ENCODE peak calls at places on chromosome 17, in four cellular contexts. One of them, this sample, is unnamed.

GRCh38 chr17:62687997-62688396 is 60.5 kb downstream of the MRC2 start:
- DNase-seq in esophagus squamous epithelium: no peak
- DNase-seq in AG04450: no peak
- DNase-seq in body of pancreas: no peak
- DNase-seq in this sample: no peak

GRCh38 chr17:74373838-74374606 is 6.7 kb downstream of the GPR142 start:
- DNase-seq in body of pancreas: peak; percentile 59
- DNase-seq in AG04450: no peak
- DNase-seq in esophagus squamous epithelium: no peak
- DNase-seq in this sample: no peak

GRCh38 chr17:16345565-16345964 is 7.7 kb downstream of the CENPV start:
- DNase-seq in esophagus squamous epithelium: no peak
- DNase-seq in body of pancreas: no peak
- DNase-seq in AG04450: no peak
- DNase-seq in this sample: no peak

GRCh38 chr17:30433514-30433913 is 43.7 kb upstream of the GOSR1 start:
- DNase-seq in esophagus squamous epithelium: no peak
- DNase-seq in AG04450: peak; percentile 77
- DNase-seq in body of pancreas: peak; percentile 40
- DNase-seq in this sample: peak; percentile 64

GRCh38 chr17:15782809-15783208 is 50.7 kb downstream of the TBC1D26 start:
- DNase-seq in AG04450: no peak
- DNase-seq in body of pancreas: peak; percentile 53
- DNase-seq in esophagus squamous epithelium: no peak
- DNase-seq in this sample: no peak

GRCh38 chr17:16919663-16920627 is 52.0 kb downstream of the TNFRSF13B start:
- DNase-seq in esophagus squamous epithelium: no peak
- DNase-seq in AG04450: no peak
- DNase-seq in body of pancreas: no peak
- DNase-seq in this sample: no peak

GRCh38 chr17:2547176-2547575 is 35.5 kb upstream of the METTL16 start:
- DNase-seq in body of pancreas: no peak
- DNase-seq in AG04450: no peak
- DNase-seq in esophagus squamous epithelium: no peak
- DNase-seq in this sample: peak; percentile 72

GRCh38 chr17:73292031-73292531 is 19.7 kb downstream of the CDC42EP4 start:
- DNase-seq in body of pancreas: peak; percentile 62
- DNase-seq in esophagus squamous epithelium: no peak
- DNase-seq in AG04450: no peak
- DNase-seq in this sample: no peak

GRCh38 chr17:77444653-77445029 is 303.9 kb downstream of the SEC14L1 start:
- DNase-seq in body of pancreas: no peak
- DNase-seq in AG04450: no peak
- DNase-seq in esophagus squamous epithelium: no peak
- DNase-seq in this sample: no peak

GRCh38 chr17:4934173-4934979 is 2.3 kb downstream of the GP1BA start:
- DNase-seq in esophagus squamous epithelium: no peak
- DNase-seq in AG04450: no peak
- DNase-seq in body of pancreas: peak; percentile 35
- DNase-seq in this sample: no peak

GRCh38 chr17:68759343-68760140 is 158.4 kb upstream of the FAM20A start:
- DNase-seq in esophagus squamous epithelium: no peak
- DNase-seq in AG04450: peak; percentile 86
- DNase-seq in body of pancreas: peak; percentile 90
- DNase-seq in this sample: peak; percentile 89

GRCh38 chr17:76844846-76845245 is 23.4 kb upstream of the MGAT5B start:
- DNase-seq in body of pancreas: no peak
- DNase-seq in AG04450: no peak
- DNase-seq in esophagus squamous epithelium: no peak
- DNase-seq in this sample: no peak

GRCh38 chr17:41527076-41528023 is 758 bp downstream of the KRT19 start:
- DNase-seq in body of pancreas: peak; percentile 43
- DNase-seq in AG04450: no peak
- DNase-seq in esophagus squamous epithelium: no peak
- DNase-seq in this sample: no peak

GRCh38 chr17:4480929-4481898 is 17.5 kb upstream of the SPNS2 start:
- DNase-seq in body of pancreas: no peak
- DNase-seq in AG04450: no peak
- DNase-seq in esophagus squamous epithelium: no peak
- DNase-seq in this sample: no peak

GRCh38 chr17:8835106-8835505 is 32.4 kb downstream of the PIK3R6 start:
- DNase-seq in body of pancreas: no peak
- DNase-seq in esophagus squamous epithelium: no peak
- DNase-seq in AG04450: no peak
- DNase-seq in this sample: no peak

GRCh38 chr17:13490906-13491502 is 110.7 kb downstream of the HS3ST3A1 start:
- DNase-seq in AG04450: no peak
- DNase-seq in body of pancreas: no peak
- DNase-seq in esophagus squamous epithelium: no peak
- DNase-seq in this sample: no peak

GRCh38 chr17:81208651-81209050 is 14.1 kb downstream of the CEP131 start:
- DNase-seq in esophagus squamous epithelium: no peak
- DNase-seq in body of pancreas: no peak
- DNase-seq in AG04450: no peak
- DNase-seq in this sample: no peak

GRCh38 chr17:3535253-3535995 is 22.2 kb downstream of the TRPV3 start:
- DNase-seq in body of pancreas: peak; percentile 49
- DNase-seq in esophagus squamous epithelium: no peak
- DNase-seq in AG04450: no peak
- DNase-seq in this sample: no peak

GRCh38 chr17:15502315-15503112 is 35.1 kb upstream of the CDRT4 start:
- DNase-seq in esophagus squamous epithelium: peak; percentile 20
- DNase-seq in AG04450: peak; percentile 83
- DNase-seq in body of pancreas: peak; percentile 76
- DNase-seq in this sample: peak; percentile 70

GRCh38 chr17:81927145-81927652 is 336 bp downstream of the MAFG start:
- DNase-seq in body of pancreas: no peak
- DNase-seq in AG04450: no peak
- DNase-seq in esophagus squamous epithelium: no peak
- DNase-seq in this sample: no peak

GRCh38 chr17:80879723-80880649 is 111.7 kb upstream of the CHMP6 start:
- DNase-seq in body of pancreas: no peak
- DNase-seq in AG04450: no peak
- DNase-seq in esophagus squamous epithelium: no peak
- DNase-seq in this sample: no peak

GRCh38 chr17:31580331-31581021 is 189.0 kb downstream of the RAB11FIP4 start:
- DNase-seq in AG04450: no peak
- DNase-seq in esophagus squamous epithelium: no peak
- DNase-seq in body of pancreas: peak; percentile 40
- DNase-seq in this sample: peak; percentile 89

GRCh38 chr17:61583242-61583641 is 7.8 kb downstream of the NACA2 start:
- DNase-seq in body of pancreas: no peak
- DNase-seq in esophagus squamous epithelium: no peak
- DNase-seq in AG04450: peak; percentile 27
- DNase-seq in this sample: peak; percentile 57
- TF ChIP-seq CTCF in body of pancreas: no peak
- TF ChIP-seq CTCF in esophagus squamous epithelium: peak; percentile 15
- TF ChIP-seq CTCF in AG04450: peak; percentile 47
- TF ChIP-seq CTCF in this sample: peak; percentile 52

DNA sequence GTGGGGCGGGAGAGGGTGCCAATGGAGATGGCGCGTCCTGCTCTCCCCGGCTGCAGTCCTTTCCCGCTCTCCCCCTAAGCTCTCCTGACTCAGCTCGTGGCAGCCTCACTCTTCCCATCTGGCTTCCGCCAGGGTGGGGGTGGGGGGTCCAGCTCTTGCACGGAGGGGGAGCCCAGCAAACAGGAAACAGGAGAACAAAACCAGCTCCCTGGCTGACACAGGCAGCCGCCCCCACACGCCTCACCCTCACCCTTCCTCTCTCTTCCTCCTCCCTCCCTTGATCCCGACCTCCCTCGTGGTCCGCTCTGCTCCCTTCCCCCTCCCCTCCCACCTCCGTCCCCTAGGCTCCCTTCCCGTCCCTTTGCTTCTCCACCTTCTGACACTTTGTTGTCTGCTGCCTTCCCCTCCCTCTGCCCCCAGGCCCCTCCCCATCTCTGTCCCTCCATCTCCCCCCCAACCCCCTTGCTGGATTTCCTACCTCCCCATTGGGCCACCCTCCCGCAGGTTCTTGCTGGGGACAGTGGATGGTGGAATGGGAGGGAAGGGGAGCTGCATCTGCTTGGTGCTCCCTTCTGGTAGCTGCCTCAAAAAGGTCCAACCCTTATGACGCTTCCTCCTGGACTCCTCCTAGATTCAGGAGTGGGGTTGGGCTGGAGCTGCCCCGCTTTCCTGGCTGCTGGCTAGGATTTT is 23.7 kb downstream of the ARHGAP23 start:
- DNase-seq in AG04450: peak; percentile 79
- DNase-seq in body of pancreas: no peak
- DNase-seq in esophagus squamous epithelium: no peak
- DNase-seq in this sample: peak; percentile 91
- H3K27ac ChIP-seq in AG04450: peak overlapping the region; percentile 99
- H3K27ac ChIP-seq in body of pancreas: no peak overlapping the region
- H3K27ac ChIP-seq in esophagus squamous epithelium: peak overlapping the region; percentile 94
- H3K27ac ChIP-seq in this sample: peak overlapping the region; percentile 99

DNA sequence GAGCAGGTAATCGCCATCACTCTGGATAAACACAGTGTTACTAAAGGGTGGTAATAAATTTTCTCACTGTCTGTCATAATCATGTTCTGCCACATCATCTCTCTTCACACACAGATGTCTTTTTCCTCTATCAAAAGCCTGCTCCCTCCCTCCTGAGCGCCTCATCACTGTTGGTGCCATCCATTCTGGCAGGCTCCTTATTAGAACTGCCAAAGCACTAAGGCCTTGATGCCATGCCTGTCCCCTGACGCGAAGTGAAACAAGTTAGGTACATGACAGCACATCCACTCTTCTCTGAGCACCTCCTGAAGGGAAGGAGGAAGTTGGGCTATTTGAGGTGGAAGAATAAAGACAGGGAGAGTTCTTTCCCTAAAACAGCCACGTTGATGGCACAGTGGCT is 38.2 kb upstream of the AXIN2 start:
- DNase-seq in esophagus squamous epithelium: no peak
- DNase-seq in body of pancreas: no peak
- DNase-seq in AG04450: no peak
- DNase-seq in this sample: no peak
- TF ChIP-seq CTCF in esophagus squamous epithelium: no peak
- TF ChIP-seq CTCF in body of pancreas: no peak
- TF ChIP-seq CTCF in AG04450: no peak
- TF ChIP-seq CTCF in this sample: no peak

DNA sequence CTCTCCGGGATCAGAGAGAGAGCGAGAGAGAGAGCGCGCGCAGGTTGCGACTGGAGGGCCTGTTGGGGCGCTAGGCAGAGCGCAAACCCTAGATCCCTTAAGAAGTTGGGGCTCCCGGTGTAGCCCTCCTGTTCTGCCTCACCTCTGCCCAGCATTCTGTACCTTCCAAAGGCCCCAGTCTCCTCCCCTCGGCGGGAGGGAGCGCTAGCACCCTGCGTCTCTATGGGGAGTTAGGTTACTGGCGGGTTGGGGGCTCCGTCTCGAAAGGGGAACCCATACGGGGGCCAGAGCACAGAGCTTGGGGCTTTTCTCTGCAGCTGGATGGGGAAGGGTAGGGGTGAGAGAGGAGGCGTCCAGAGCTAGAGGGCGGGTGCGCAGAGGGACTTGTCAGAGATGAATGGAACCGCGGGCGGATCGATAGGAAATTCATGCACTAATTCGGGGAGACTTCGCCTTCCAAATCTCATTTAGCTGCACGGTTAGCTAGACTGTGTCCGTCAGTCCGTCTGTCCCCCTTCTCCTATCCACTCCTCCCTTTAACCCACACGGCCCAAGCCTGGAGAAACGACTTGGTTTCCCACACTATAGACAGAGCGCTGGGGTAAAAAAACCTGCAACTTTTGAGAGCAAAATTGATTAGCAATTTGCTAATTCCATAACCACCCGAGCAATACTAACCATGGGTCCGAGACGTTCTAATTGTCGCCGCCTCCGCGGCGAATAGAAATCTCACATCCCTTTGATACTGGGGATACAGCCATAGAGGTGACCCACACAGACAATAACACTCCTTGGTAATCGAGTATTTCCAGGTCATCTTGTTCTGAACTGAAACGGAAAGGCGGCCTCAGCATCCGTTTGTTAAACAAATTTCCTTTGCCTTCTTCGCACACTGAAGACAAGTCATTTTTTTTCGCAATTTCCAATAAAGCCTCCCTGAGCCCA is 738 bp upstream of the HOXB4 start:
- DNase-seq in body of pancreas: no peak
- DNase-seq in esophagus squamous epithelium: no peak
- DNase-seq in AG04450: no peak
- DNase-seq in this sample: no peak
- H3K27ac ChIP-seq in body of pancreas: no peak overlapping the region
- H3K27ac ChIP-seq in esophagus squamous epithelium: peak overlapping the region; percentile 88
- H3K27ac ChIP-seq in AG04450: peak overlapping the region; percentile 98
- H3K27ac ChIP-seq in this sample: peak overlapping the region; percentile 74